ENCODE peak calls at places on chromosomes 6 and 20, in nine cellular contexts. One of them, this sample, is unnamed.

GRCh38 chr20:37190354-37190753 is 11.0 kb upstream of the MROH8 start:
- DNase-seq in Panc1: no peak
- DNase-seq in heart left ventricle: no peak
- DNase-seq in NCI-H1105 treated with DMSO at 0.1 percent for 48 hours: no peak
- DNase-seq in nephron progenitor cell: no peak
- DNase-seq in breast epithelium: no peak
- DNase-seq in COLO829: no peak
- DNase-seq in KBM-7: no peak
- DNase-seq in HT-29: no peak
- DNase-seq in this sample: no peak

GRCh38 chr6:16596890-16597331 is 164.3 kb downstream of the ATXN1 start:
- DNase-seq in Panc1: no peak
- DNase-seq in heart left ventricle: no peak
- DNase-seq in NCI-H1105 treated with DMSO at 0.1 percent for 48 hours: no peak
- DNase-seq in nephron progenitor cell: no peak
- DNase-seq in breast epithelium: no peak
- DNase-seq in COLO829: no peak
- DNase-seq in KBM-7: no peak
- DNase-seq in HT-29: no peak
- DNase-seq in this sample: no peak

GRCh38 chr20:53454675-53455276 is 138.9 kb downstream of the ZNF217 start:
- DNase-seq in Panc1: no peak
- DNase-seq in heart left ventricle: no peak
- DNase-seq in NCI-H1105 treated with DMSO at 0.1 percent for 48 hours: no peak
- DNase-seq in nephron progenitor cell: no peak
- DNase-seq in breast epithelium: no peak
- DNase-seq in COLO829: no peak
- DNase-seq in KBM-7: no peak
- DNase-seq in HT-29: no peak
- DNase-seq in this sample: no peak

GRCh38 chr20:9909167-9909566 is 70.3 kb upstream of the PAK5 start:
- DNase-seq in Panc1: no peak
- DNase-seq in heart left ventricle: no peak
- DNase-seq in NCI-H1105 treated with DMSO at 0.1 percent for 48 hours: no peak
- DNase-seq in nephron progenitor cell: no peak
- DNase-seq in breast epithelium: no peak
- DNase-seq in COLO829: no peak
- DNase-seq in KBM-7: no peak
- DNase-seq in HT-29: no peak
- DNase-seq in this sample: no peak

GRCh38 chr6:131172237-131172636 is 37.0 kb downstream of the AKAP7 start:
- DNase-seq in Panc1: no peak
- DNase-seq in heart left ventricle: no peak
- DNase-seq in NCI-H1105 treated with DMSO at 0.1 percent for 48 hours: no peak
- DNase-seq in nephron progenitor cell: no peak
- DNase-seq in breast epithelium: no peak
- DNase-seq in COLO829: no peak
- DNase-seq in KBM-7: no peak
- DNase-seq in HT-29: no peak
- DNase-seq in this sample: no peak

GRCh38 chr6:5146396-5146795 is 61.3 kb downstream of the PPP1R3G start:
- DNase-seq in Panc1: no peak
- DNase-seq in heart left ventricle: no peak
- DNase-seq in NCI-H1105 treated with DMSO at 0.1 percent for 48 hours: no peak
- DNase-seq in nephron progenitor cell: peak; percentile 16
- DNase-seq in breast epithelium: no peak
- DNase-seq in COLO829: no peak
- DNase-seq in KBM-7: no peak
- DNase-seq in HT-29: no peak
- DNase-seq in this sample: no peak

GRCh38 chr6:85464722-85465150 is 14.9 kb downstream of the NT5E start:
- DNase-seq in Panc1: peak; percentile 93
- DNase-seq in heart left ventricle: no peak
- DNase-seq in NCI-H1105 treated with DMSO at 0.1 percent for 48 hours: no peak
- DNase-seq in nephron progenitor cell: no peak
- DNase-seq in breast epithelium: no peak
- DNase-seq in COLO829: peak; percentile 58
- DNase-seq in KBM-7: no peak
- DNase-seq in HT-29: peak; percentile 63
- DNase-seq in this sample: no peak

GRCh38 chr6:149414009-149414408 is 13.9 kb downstream of the SUMO4 start:
- DNase-seq in Panc1: no peak
- DNase-seq in heart left ventricle: no peak
- DNase-seq in NCI-H1105 treated with DMSO at 0.1 percent for 48 hours: no peak
- DNase-seq in nephron progenitor cell: no peak
- DNase-seq in breast epithelium: no peak
- DNase-seq in COLO829: no peak
- DNase-seq in KBM-7: no peak
- DNase-seq in HT-29: no peak
- DNase-seq in this sample: no peak

GRCh38 chr20:62941792-62942191 is 3.8 kb downstream of the GID8 start:
- DNase-seq in Panc1: no peak
- DNase-seq in heart left ventricle: no peak
- DNase-seq in NCI-H1105 treated with DMSO at 0.1 percent for 48 hours: no peak
- DNase-seq in nephron progenitor cell: no peak
- DNase-seq in breast epithelium: no peak
- DNase-seq in COLO829: no peak
- DNase-seq in KBM-7: no peak
- DNase-seq in HT-29: no peak
- DNase-seq in this sample: no peak

GRCh38 chr6:166430269-166430668 is 47.5 kb upstream of the MPC1 start:
- DNase-seq in Panc1: no peak
- DNase-seq in heart left ventricle: peak; percentile 12
- DNase-seq in NCI-H1105 treated with DMSO at 0.1 percent for 48 hours: no peak
- DNase-seq in nephron progenitor cell: no peak
- DNase-seq in breast epithelium: no peak
- DNase-seq in COLO829: no peak
- DNase-seq in KBM-7: no peak
- DNase-seq in HT-29: no peak
- DNase-seq in this sample: peak; percentile 39

GRCh38 chr6:147924598-147924997 is 416.1 kb downstream of the SAMD5 start:
- DNase-seq in Panc1: no peak
- DNase-seq in heart left ventricle: no peak
- DNase-seq in NCI-H1105 treated with DMSO at 0.1 percent for 48 hours: no peak
- DNase-seq in nephron progenitor cell: no peak
- DNase-seq in breast epithelium: no peak
- DNase-seq in COLO829: no peak
- DNase-seq in KBM-7: no peak
- DNase-seq in HT-29: no peak
- DNase-seq in this sample: no peak

GRCh38 chr6:36684447-36684812 is 5.9 kb downstream of the CDKN1A start:
- DNase-seq in Panc1: no peak
- DNase-seq in heart left ventricle: no peak
- DNase-seq in NCI-H1105 treated with DMSO at 0.1 percent for 48 hours: no peak
- DNase-seq in nephron progenitor cell: no peak
- DNase-seq in breast epithelium: no peak
- DNase-seq in COLO829: no peak
- DNase-seq in KBM-7: peak; percentile 58
- DNase-seq in HT-29: no peak
- DNase-seq in this sample: no peak

GRCh38 chr6:68144667-68145066 is 490.4 kb upstream of the ADGRB3 start:
- DNase-seq in Panc1: no peak
- DNase-seq in heart left ventricle: no peak
- DNase-seq in NCI-H1105 treated with DMSO at 0.1 percent for 48 hours: no peak
- DNase-seq in nephron progenitor cell: no peak
- DNase-seq in breast epithelium: no peak
- DNase-seq in COLO829: no peak
- DNase-seq in KBM-7: no peak
- DNase-seq in HT-29: no peak
- DNase-seq in this sample: no peak

GRCh38 chr20:57023007-57023406 is 243.4 kb downstream of the BMP7 start:
- DNase-seq in Panc1: no peak
- DNase-seq in heart left ventricle: no peak
- DNase-seq in NCI-H1105 treated with DMSO at 0.1 percent for 48 hours: no peak
- DNase-seq in nephron progenitor cell: no peak
- DNase-seq in breast epithelium: no peak
- DNase-seq in COLO829: no peak
- DNase-seq in KBM-7: no peak
- DNase-seq in HT-29: no peak
- DNase-seq in this sample: no peak

GRCh38 chr6:159969204-159969912 is 476 bp downstream of the IGF2R start:
- DNase-seq in Panc1: no peak
- DNase-seq in heart left ventricle: peak; percentile 48
- DNase-seq in NCI-H1105 treated with DMSO at 0.1 percent for 48 hours: peak; percentile 38
- DNase-seq in nephron progenitor cell: peak; percentile 71
- DNase-seq in breast epithelium: peak; percentile 58
- DNase-seq in COLO829: no peak
- DNase-seq in KBM-7: peak; percentile 45
- DNase-seq in HT-29: no peak
- DNase-seq in this sample: no peak

GRCh38 chr6:107714104-107714503 is 110.0 kb downstream of the SCML4 start:
- DNase-seq in Panc1: no peak
- DNase-seq in heart left ventricle: no peak
- DNase-seq in NCI-H1105 treated with DMSO at 0.1 percent for 48 hours: no peak
- DNase-seq in nephron progenitor cell: no peak
- DNase-seq in breast epithelium: no peak
- DNase-seq in COLO829: no peak
- DNase-seq in KBM-7: no peak
- DNase-seq in HT-29: no peak
- DNase-seq in this sample: no peak

GRCh38 chr6:43009124-43009523 is 4.6 kb downstream of the MEA1 start:
- DNase-seq in Panc1: no peak
- DNase-seq in heart left ventricle: peak; percentile 45
- DNase-seq in NCI-H1105 treated with DMSO at 0.1 percent for 48 hours: peak; percentile 41
- DNase-seq in nephron progenitor cell: peak; percentile 23
- DNase-seq in breast epithelium: no peak
- DNase-seq in COLO829: no peak
- DNase-seq in KBM-7: peak; percentile 48
- DNase-seq in HT-29: peak; percentile 67
- DNase-seq in this sample: no peak

GRCh38 chr6:156389296-156389695 is 387.9 kb upstream of the ARID1B start:
- DNase-seq in Panc1: no peak
- DNase-seq in heart left ventricle: no peak
- DNase-seq in NCI-H1105 treated with DMSO at 0.1 percent for 48 hours: no peak
- DNase-seq in nephron progenitor cell: no peak
- DNase-seq in breast epithelium: no peak
- DNase-seq in COLO829: no peak
- DNase-seq in KBM-7: no peak
- DNase-seq in HT-29: no peak
- DNase-seq in this sample: no peak

GRCh38 chr20:52201395-52201794 is 9.8 kb upstream of the ZFP64 start:
- DNase-seq in Panc1: no peak
- DNase-seq in heart left ventricle: no peak
- DNase-seq in NCI-H1105 treated with DMSO at 0.1 percent for 48 hours: peak; percentile 97
- DNase-seq in nephron progenitor cell: no peak
- DNase-seq in breast epithelium: no peak
- DNase-seq in COLO829: no peak
- DNase-seq in KBM-7: no peak
- DNase-seq in HT-29: no peak
- DNase-seq in this sample: no peak

GRCh38 chr6:116444092-116444491 is 17.1 kb upstream of the CALHM6 start:
- DNase-seq in Panc1: peak; percentile 10
- DNase-seq in heart left ventricle: no peak
- DNase-seq in NCI-H1105 treated with DMSO at 0.1 percent for 48 hours: peak; percentile 38
- DNase-seq in nephron progenitor cell: no peak
- DNase-seq in breast epithelium: no peak
- DNase-seq in COLO829: peak; percentile 48
- DNase-seq in KBM-7: peak; percentile 42
- DNase-seq in HT-29: peak; percentile 49
- DNase-seq in this sample: no peak

GRCh38 chr6:168328086-168328485 is 8.5 kb upstream of the DACT2 start:
- DNase-seq in Panc1: no peak
- DNase-seq in heart left ventricle: no peak
- DNase-seq in NCI-H1105 treated with DMSO at 0.1 percent for 48 hours: no peak
- DNase-seq in nephron progenitor cell: no peak
- DNase-seq in breast epithelium: no peak
- DNase-seq in COLO829: no peak
- DNase-seq in KBM-7: no peak
- DNase-seq in HT-29: no peak
- DNase-seq in this sample: no peak

GRCh38 chr6:67814262-67814661 is 820.8 kb upstream of the ADGRB3 start:
- DNase-seq in Panc1: no peak
- DNase-seq in heart left ventricle: no peak
- DNase-seq in NCI-H1105 treated with DMSO at 0.1 percent for 48 hours: no peak
- DNase-seq in nephron progenitor cell: no peak
- DNase-seq in breast epithelium: no peak
- DNase-seq in COLO829: no peak
- DNase-seq in KBM-7: no peak
- DNase-seq in HT-29: no peak
- DNase-seq in this sample: no peak

GRCh38 chr6:139763468-139764214 is 389.2 kb upstream of the CITED2 start:
- DNase-seq in Panc1: no peak
- DNase-seq in heart left ventricle: no peak
- DNase-seq in NCI-H1105 treated with DMSO at 0.1 percent for 48 hours: no peak
- DNase-seq in nephron progenitor cell: no peak
- DNase-seq in breast epithelium: no peak
- DNase-seq in COLO829: no peak
- DNase-seq in KBM-7: no peak
- DNase-seq in HT-29: peak; percentile 17
- DNase-seq in this sample: no peak

GRCh38 chr6:62623851-62624532 is 338.0 kb upstream of the KHDRBS2 start:
- DNase-seq in Panc1: no peak
- DNase-seq in heart left ventricle: no peak
- DNase-seq in NCI-H1105 treated with DMSO at 0.1 percent for 48 hours: no peak
- DNase-seq in nephron progenitor cell: no peak
- DNase-seq in breast epithelium: no peak
- DNase-seq in COLO829: no peak
- DNase-seq in KBM-7: no peak
- DNase-seq in HT-29: peak; percentile 59
- DNase-seq in this sample: no peak

GRCh38 chr20:32285621-32286334 is 8.3 kb downstream of the KIF3B start:
- DNase-seq in Panc1: no peak
- DNase-seq in heart left ventricle: peak; percentile 20
- DNase-seq in NCI-H1105 treated with DMSO at 0.1 percent for 48 hours: no peak
- DNase-seq in nephron progenitor cell: no peak
- DNase-seq in breast epithelium: no peak
- DNase-seq in COLO829: no peak
- DNase-seq in KBM-7: peak; percentile 93
- DNase-seq in HT-29: no peak
- DNase-seq in this sample: no peak

GRCh38 chr6:142907544-142907943 is 37.4 kb downstream of the HIVEP2 start:
- DNase-seq in Panc1: no peak
- DNase-seq in heart left ventricle: no peak
- DNase-seq in NCI-H1105 treated with DMSO at 0.1 percent for 48 hours: no peak
- DNase-seq in nephron progenitor cell: no peak
- DNase-seq in breast epithelium: no peak
- DNase-seq in COLO829: no peak
- DNase-seq in KBM-7: no peak
- DNase-seq in HT-29: no peak
- DNase-seq in this sample: no peak

GRCh38 chr6:110389689-110390382 is 25.5 kb downstream of the DDO start:
- DNase-seq in Panc1: no peak
- DNase-seq in heart left ventricle: no peak
- DNase-seq in NCI-H1105 treated with DMSO at 0.1 percent for 48 hours: no peak
- DNase-seq in nephron progenitor cell: no peak
- DNase-seq in breast epithelium: no peak
- DNase-seq in COLO829: no peak
- DNase-seq in KBM-7: peak; percentile 72
- DNase-seq in HT-29: no peak
- DNase-seq in this sample: no peak

GRCh38 chr20:24097051-24097450 is 108.5 kb upstream of the GGTLC1 start:
- DNase-seq in Panc1: no peak
- DNase-seq in heart left ventricle: no peak
- DNase-seq in NCI-H1105 treated with DMSO at 0.1 percent for 48 hours: no peak
- DNase-seq in nephron progenitor cell: no peak
- DNase-seq in breast epithelium: no peak
- DNase-seq in COLO829: no peak
- DNase-seq in KBM-7: no peak
- DNase-seq in HT-29: no peak
- DNase-seq in this sample: no peak

GRCh38 chr20:21323640-21324039 is 20.5 kb downstream of the XRN2 start:
- DNase-seq in Panc1: no peak
- DNase-seq in heart left ventricle: no peak
- DNase-seq in NCI-H1105 treated with DMSO at 0.1 percent for 48 hours: no peak
- DNase-seq in nephron progenitor cell: no peak
- DNase-seq in breast epithelium: no peak
- DNase-seq in COLO829: peak; percentile 44
- DNase-seq in KBM-7: no peak
- DNase-seq in HT-29: no peak
- DNase-seq in this sample: no peak

GRCh38 chr6:123062645-123063044 is 66.6 kb downstream of the CLVS2 start:
- DNase-seq in Panc1: no peak
- DNase-seq in heart left ventricle: no peak
- DNase-seq in NCI-H1105 treated with DMSO at 0.1 percent for 48 hours: peak; percentile 94
- DNase-seq in nephron progenitor cell: no peak
- DNase-seq in breast epithelium: no peak
- DNase-seq in COLO829: no peak
- DNase-seq in KBM-7: no peak
- DNase-seq in HT-29: no peak
- DNase-seq in this sample: no peak

GRCh38 chr6:16154904-16155303 is 26.0 kb downstream of the MYLIP start:
- DNase-seq in Panc1: no peak
- DNase-seq in heart left ventricle: peak; percentile 57
- DNase-seq in NCI-H1105 treated with DMSO at 0.1 percent for 48 hours: no peak
- DNase-seq in nephron progenitor cell: no peak
- DNase-seq in breast epithelium: no peak
- DNase-seq in COLO829: no peak
- DNase-seq in KBM-7: no peak
- DNase-seq in HT-29: no peak
- DNase-seq in this sample: no peak

This sample was measured in mesenteric fat pad.